ENCODE peak calls at places on chromosomes 1 and 21, in five cellular contexts. W is tibial artery, K is body of pancreas, R is mammary epithelial cell, E is ovary. X is an unnamed sample. For H3K27me3, the result is how much of the 10 kb centered on the place peaks cover.

GRCh38 chr1:245988393-245989078 is 518.5 kb downstream of the SMYD3 start:
- DNase-seq in W (no peak), R (no peak), K (no peak), E (no peak), X (no peak)

GRCh38 chr1:77230051-77230450 is 10.8 kb upstream of the PIGK start:
- DNase-seq in W (no peak), R (no peak), E (no peak), K (no peak), X (no peak)

GRCh38 chr1:57293214-57293613 is 130.6 kb downstream of the DAB1 start:
- DNase-seq in K (no peak), R (no peak), E (no peak), W (no peak), X (no peak)

GRCh38 chr1:17012775-17013501 is 1.2 kb upstream of the ATP13A2 start:
- DNase-seq in W (no peak), R (peak), E (no peak), K (peak), X (no peak)

GRCh38 chr1:230067441-230067870 is 418 bp downstream of the GALNT2 start:
- DNase-seq in K (peak), R (peak), E (peak), W (peak), X (no peak)

GRCh38 chr1:71770121-71770520 is 512.2 kb downstream of the NEGR1 start:
- DNase-seq in K (no peak), E (no peak), R (no peak), W (no peak), X (no peak)

GRCh38 chr21:45327458-45328197 is 39.9 kb upstream of the POFUT2 start:
- DNase-seq in K (no peak), E (peak), W (peak), R (no peak), X (no peak)

GRCh38 chr1:28456078-28456477 is 49.8 kb upstream of the RCC1 start:
- DNase-seq in W (no peak), K (no peak), R (peak), E (no peak), X (peak)

GRCh38 chr1:84504580-84505021 is 1.6 kb upstream of the SPATA1 start:
- DNase-seq in W (no peak), K (no peak), E (no peak), R (peak), X (no peak)

GRCh38 chr1:191419842-191420241 is 738.4 kb upstream of the RGS18 start:
- DNase-seq in W (no peak), K (no peak), E (no peak), R (no peak), X (no peak)

DNA sequence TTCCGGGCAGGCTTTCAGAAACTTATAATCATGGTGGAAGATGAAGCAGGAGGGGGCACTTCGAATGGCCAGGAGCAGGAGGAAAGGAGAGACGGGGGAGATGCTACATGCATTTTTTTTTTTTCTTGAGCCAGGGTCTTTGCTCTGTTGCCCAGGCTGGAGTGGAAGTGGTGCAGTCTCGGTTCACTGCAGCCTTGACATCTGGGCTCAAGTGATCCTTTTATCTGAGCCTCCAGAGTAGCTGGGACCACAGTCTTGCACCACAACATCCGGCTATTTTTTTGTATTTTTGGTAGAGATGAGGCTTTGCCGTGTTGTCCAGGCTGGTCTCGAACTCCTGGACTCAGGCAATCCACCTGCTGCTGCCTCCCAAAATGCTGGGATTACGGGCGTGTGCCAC is 61.6 kb downstream of the SELENOF start:
- DNase-seq in R (no peak), W (no peak), K (no peak), E (no peak), X (no peak)
- H3K27ac ChIP-seq in R (no peak), W (no peak), K (no peak), E (no peak), X (no peak)

GRCh38 chr1:182771187-182771984 is 18.2 kb upstream of the NPL start:
- DNase-seq in W (no peak), E (no peak), R (no peak), K (no peak), X (no peak)
- TF ChIP-seq CTCF in W (no peak), E (no peak), R (peak), K (no peak), X (peak)

GRCh38 chr1:2875677-2876531 is 74.4 kb upstream of the TTC34 start:
- DNase-seq in W (peak), R (no peak), K (peak), E (peak), X (no peak)
- H3K27me3 ChIP-seq in W (under half), R (under half), K (under half), E (under half), X (under half)

GRCh38 chr1:67710417-67710816 is 25.4 kb downstream of the GADD45A start:
- DNase-seq in K (peak), E (no peak), R (peak), W (peak), X (peak)
- H3K27ac ChIP-seq in K (no peak), E (no peak), R (no peak), W (peak), X (peak)

X was measured in foreskin keratinocyte.